ENCODE peak calls at places on chromosomes 16 and 17, in seven cellular contexts. O is endothelial cell of umbilical vein, L is H1, R is HCT116, J is K562, I is HepG2, K is GM12878. G is an unnamed sample.

GRCh38 chr16:71927383-71927782 is 32.1 kb downstream of the IST1 start:
- DNase-seq in K (no peak), L (no peak), J (no peak), O (peak), I (no peak), R (peak), G (peak)

GRCh38 chr16:57256601-57257395 is 11.7 kb downstream of the ARL2BP start:
- DNase-seq in R (no peak), J (peak), K (no peak), I (no peak), O (no peak), L (no peak), G (no peak)

GRCh38 chr17:74520790-74521480 is 10.3 kb downstream of the CD300LB start:
- DNase-seq in J (no peak), O (no peak), I (no peak), L (no peak), R (no peak), K (no peak), G (no peak)

GRCh38 chr16:3202903-3203539 is 15.0 kb downstream of the OR1F1 start:
- DNase-seq in I (no peak), J (no peak), O (no peak), R (no peak), L (no peak), K (no peak), G (no peak)

GRCh38 chr16:85014311-85014710 is 3.0 kb upstream of the ZDHHC7 start:
- DNase-seq in L (no peak), J (no peak), R (no peak), K (no peak), I (peak), O (no peak), G (no peak)

GRCh38 chr16:29158031-29158430 is 173.2 kb downstream of the LAT start:
- DNase-seq in R (no peak), J (no peak), O (no peak), I (no peak), K (no peak), L (no peak), G (no peak)

GRCh38 chr17:76354747-76355310 is 1.1 kb upstream of the PRPSAP1 start:
- DNase-seq in J (peak), K (no peak), R (no peak), L (no peak), I (no peak), O (no peak), G (no peak)

GRCh38 chr16:646679-647172 is 2.4 kb upstream of the WDR90 start:
- DNase-seq in K (no peak), L (no peak), I (no peak), O (no peak), J (no peak), R (no peak), G (no peak)

GRCh38 chr16:8627456-8627855 is 6.0 kb downstream of the METTL22 start:
- DNase-seq in I (no peak), K (no peak), O (no peak), R (no peak), J (no peak), L (no peak), G (no peak)

GRCh38 chr16:47627056-47627455 is 165.9 kb downstream of the PHKB start:
- DNase-seq in K (no peak), I (no peak), J (no peak), O (peak), L (no peak), R (no peak), G (no peak)

GRCh38 chr17:79789943-79790804 is 6.7 kb downstream of the CBX8 start:
- DNase-seq in O (no peak), I (no peak), J (peak), K (no peak), L (no peak), R (no peak), G (no peak)

GRCh38 chr16:4893103-4893862 is 43.7 kb downstream of the PPL start:
- DNase-seq in O (no peak), L (no peak), K (no peak), R (no peak), I (no peak), J (no peak), G (no peak)

GRCh38 chr17:65191805-65192740 is 54.9 kb downstream of the RGS9 start:
- DNase-seq in J (no peak), K (no peak), L (no peak), R (peak), I (peak), O (peak), G (no peak)

GRCh38 chr16:23679274-23679985 is 741 bp downstream of the PLK1 start:
- DNase-seq in O (peak), L (no peak), I (peak), K (no peak), J (peak), R (no peak), G (no peak)

GRCh38 chr17:28182559-28182958 is 136.4 kb upstream of the TMEM97 start:
- DNase-seq in J (no peak), O (no peak), K (no peak), R (no peak), I (no peak), L (no peak), G (no peak)

GRCh38 chr17:69757794-69758430 is 317.1 kb upstream of the KCNJ16 start:
- DNase-seq in I (no peak), R (no peak), L (no peak), J (no peak), K (no peak), O (no peak), G (no peak)

GRCh38 chr16:14354561-14355351 is 275.3 kb downstream of the PARN start:
- DNase-seq in I (no peak), J (no peak), O (no peak), R (no peak), K (peak), L (no peak), G (no peak)

GRCh38 chr17:77140878-77141767 is at the start of gene SEC14L1:
- DNase-seq in R (no peak), J (peak), I (peak), K (no peak), O (no peak), L (peak), G (no peak)

GRCh38 chr16:81567987-81568748 is 123.6 kb downstream of the CMIP start:
- DNase-seq in R (no peak), L (no peak), K (no peak), O (peak), J (no peak), I (peak), G (no peak)

GRCh38 chr17:28046034-28046825 is 3.8 kb downstream of the NLK start:
- DNase-seq in J (no peak), O (no peak), K (peak), L (no peak), I (no peak), R (no peak), G (no peak)

GRCh38 chr17:5580974-5581373 is 3.3 kb downstream of the NLRP1 start:
- DNase-seq in R (no peak), O (no peak), K (no peak), J (peak), L (no peak), I (no peak), G (no peak)

GRCh38 chr17:3750296-3750695 is 26.6 kb downstream of the HASPIN start:
- DNase-seq in L (no peak), J (no peak), O (no peak), I (no peak), R (no peak), K (no peak), G (no peak)

GRCh38 chr16:1674751-1675664 is 3.1 kb upstream of the JPT2 start:
- DNase-seq in O (no peak), K (no peak), I (no peak), J (no peak), L (no peak), R (no peak), G (no peak)

GRCh38 chr17:63997341-63998048 is 656 bp upstream of the PRR29 start:
- DNase-seq in J (no peak), L (no peak), I (no peak), R (no peak), O (peak), K (no peak), G (no peak)

GRCh38 chr17:6510321-6511023 is 45.9 kb downstream of the PITPNM3 start:
- DNase-seq in L (no peak), K (no peak), I (no peak), R (no peak), J (no peak), O (peak), G (no peak)

GRCh38 chr17:4488989-4489595 is 9.6 kb upstream of the SPNS2 start:
- DNase-seq in O (no peak), J (no peak), K (no peak), I (no peak), L (no peak), R (no peak), G (no peak)

GRCh38 chr17:35046740-35047283 is 16.7 kb downstream of the RFFL start:
- DNase-seq in R (no peak), O (peak), K (peak), I (peak), L (no peak), J (no peak), G (no peak)

GRCh38 chr16:89409161-89409711 is 81.1 kb downstream of the ANKRD11 start:
- DNase-seq in L (no peak), I (no peak), R (no peak), J (no peak), K (no peak), O (peak), G (no peak)

GRCh38 chr17:77834170-77835115 is 124.1 kb upstream of the TNRC6C start:
- DNase-seq in J (peak), I (peak), K (peak), L (no peak), R (peak), O (peak), G (no peak)

GRCh38 chr17:79629548-79630049 is 18.7 kb upstream of the RBFOX3 start:
- DNase-seq in R (no peak), K (no peak), L (no peak), I (no peak), J (no peak), O (no peak), G (no peak)

GRCh38 chr17:80499536-80499935 is 23.1 kb upstream of the NPTX1 start:
- DNase-seq in L (no peak), J (no peak), K (no peak), O (no peak), R (no peak), I (no peak), G (no peak)

GRCh38 chr16:474420-475122 is 49.1 kb downstream of the RAB11FIP3 start:
- DNase-seq in I (peak), K (no peak), J (no peak), O (no peak), R (no peak), L (no peak), G (no peak)

GRCh38 chr16:11402051-11402744 is 56.9 kb downstream of the RMI2 start:
- DNase-seq in K (no peak), O (no peak), R (no peak), J (peak), L (no peak), I (no peak), G (no peak)

GRCh38 chr17:39963826-39964225 is 1.0 kb downstream of the GSDMA start:
- DNase-seq in O (no peak), L (no peak), J (no peak), R (no peak), I (no peak), K (no peak), G (no peak)

GRCh38 chr16:871562-872330 is 71.2 kb upstream of the GNG13 start:
- DNase-seq in J (no peak), R (no peak), K (no peak), O (no peak), L (no peak), I (no peak), G (no peak)

GRCh38 chr17:32502710-32503109 is 15.9 kb downstream of the CDK5R1 start:
- DNase-seq in R (no peak), O (no peak), I (no peak), K (no peak), J (no peak), L (no peak), G (no peak)
- H3K9ac ChIP-seq in R (peak), O (no peak), I (no peak), K (peak), J (no peak), L (no peak), G (no peak)

GRCh38 chr16:27313422-27314160 is at the start of gene IL4R:
- DNase-seq in K (no peak), R (peak), O (peak), J (peak), I (peak), L (no peak), G (no peak)

GRCh38 chr16:27311449-27311831 is 2.3 kb upstream of the IL4R start:
- DNase-seq in R (no peak), J (no peak), K (no peak), I (no peak), L (no peak), O (no peak), G (no peak)

GRCh38 chr16:27314161-27314723 is 468 bp downstream of the IL4R start:
- DNase-seq in J (peak), L (no peak), O (peak), I (peak), R (peak), K (no peak), G (no peak)

GRCh38 chr16:27311897-27312303 is 1.9 kb upstream of the IL4R start:
- DNase-seq in L (no peak), K (no peak), I (no peak), O (no peak), J (no peak), R (no peak), G (no peak)

DNA sequence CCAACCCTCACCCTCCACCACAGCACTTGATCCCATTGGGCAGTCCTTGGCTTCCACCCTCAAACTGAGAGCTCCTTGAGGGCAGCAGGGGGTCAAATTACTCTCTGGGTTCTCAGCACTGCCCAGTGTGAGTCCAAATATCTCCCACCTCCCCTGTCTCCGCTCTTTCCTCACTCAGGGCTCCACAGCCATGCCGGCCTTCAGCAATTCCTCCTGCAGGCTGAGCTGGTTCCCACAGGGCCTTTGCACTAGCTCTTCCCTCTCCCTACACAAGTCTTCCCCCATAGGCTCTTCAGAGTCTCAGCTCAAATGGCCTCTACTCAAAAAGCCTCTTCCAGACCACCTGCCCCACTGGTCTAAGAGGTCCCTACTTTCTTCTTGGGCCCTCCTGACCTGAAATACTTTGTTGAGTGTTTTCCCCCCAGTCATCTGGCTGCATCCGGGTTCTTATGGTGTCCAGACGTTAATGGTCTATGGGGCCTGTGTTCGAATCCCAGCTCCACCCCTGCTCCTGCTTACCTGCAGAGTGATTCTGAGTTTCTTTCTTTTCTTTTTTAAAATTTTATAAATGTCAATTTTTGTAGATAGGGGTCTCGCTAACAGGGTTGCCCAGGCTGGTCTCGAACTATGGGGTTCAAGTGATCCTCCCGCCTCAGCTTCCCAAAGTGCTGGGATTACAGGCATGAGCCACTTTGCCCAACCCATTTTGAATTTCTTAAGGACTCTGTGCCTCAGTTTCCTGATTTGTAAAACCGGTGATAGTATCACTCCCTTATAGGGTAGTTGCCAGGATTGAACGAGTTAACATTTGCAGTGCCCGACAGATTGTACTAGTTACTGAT is 973 bp upstream of the IL4R start:
- DNase-seq in L (no peak), R (no peak), O (no peak), K (no peak), I (no peak), J (no peak), G (no peak)
- TF ChIP-seq POLR2AphosphoS5 in L (no peak), R (no peak), O (no peak), K (no peak), I (no peak), J (no peak), G (no peak)

GRCh38 chr17:48730240-48730550 is 1.6 kb upstream of the HOXB13 start:
- DNase-seq in I (no peak), R (no peak), J (no peak), O (no peak), K (no peak), L (no peak), G (no peak)

GRCh38 chr17:48729335-48730239 is 1.0 kb upstream of the HOXB13 start:
- DNase-seq in J (no peak), I (no peak), R (no peak), K (no peak), O (no peak), L (no peak), G (peak)

GRCh38 chr17:48727415-48728175 is 955 bp downstream of the HOXB13 start:
- DNase-seq in I (no peak), J (no peak), L (no peak), O (no peak), K (no peak), R (no peak), G (no peak)

GRCh38 chr17:48726916-48727286 is 1.6 kb downstream of the HOXB13 start:
- DNase-seq in O (no peak), I (no peak), K (no peak), L (no peak), R (no peak), J (no peak), G (no peak)

DNA sequence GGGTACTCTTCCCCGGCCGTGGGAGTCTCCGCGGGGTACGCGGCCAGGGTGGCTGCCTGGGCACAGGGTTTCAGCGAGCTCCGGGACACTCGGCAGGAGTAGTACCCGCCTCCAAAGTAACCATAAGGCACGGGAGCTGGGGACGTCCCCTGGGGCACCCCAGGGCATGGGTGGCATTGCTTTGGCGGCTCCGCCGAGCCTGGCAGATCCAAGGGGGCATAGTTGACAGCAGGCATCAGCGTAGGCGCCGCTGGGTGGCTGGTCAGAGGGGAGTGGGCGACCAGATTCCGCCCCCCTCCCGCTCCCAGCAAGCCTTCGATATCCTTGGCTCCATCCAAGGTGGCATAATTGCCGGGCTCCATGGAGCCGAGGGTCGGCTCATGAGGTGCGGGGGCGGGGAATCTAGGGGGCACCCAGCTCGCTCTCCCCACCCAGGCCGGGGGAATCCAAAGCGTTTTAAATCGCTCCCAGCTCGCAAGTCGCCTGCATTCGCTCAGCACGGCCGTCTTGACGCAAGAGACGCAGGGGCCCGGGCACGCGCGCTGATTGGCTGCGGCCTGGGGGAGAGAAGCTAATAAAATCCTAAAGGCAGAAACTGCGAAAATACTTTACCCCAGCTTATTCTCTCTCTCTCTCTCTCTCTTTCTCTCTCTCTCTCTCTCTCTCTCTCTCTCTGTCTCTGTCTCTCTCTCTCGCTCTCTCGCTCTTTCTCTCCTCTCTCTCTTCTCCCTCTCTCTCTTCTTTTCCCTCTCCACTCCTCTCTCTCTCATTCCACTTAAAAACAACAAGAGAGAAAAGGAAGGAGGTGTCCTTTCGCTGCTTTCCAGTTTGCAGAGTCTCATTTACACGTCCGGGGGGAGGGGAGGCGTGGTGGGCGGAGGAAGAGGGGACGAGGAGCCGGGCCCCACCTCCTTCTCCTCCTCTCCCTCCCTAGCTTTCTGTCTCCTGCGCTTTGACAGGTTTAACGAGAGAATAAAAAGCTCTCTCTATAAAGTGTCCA is at the start of gene HOXB13:
- DNase-seq in R (peak), K (no peak), O (peak), L (no peak), J (peak), I (no peak), G (peak)
- TF ChIP-seq EZH2 in R (no peak), K (no peak), O (peak), L (peak), J (no peak), I (no peak), G (no peak)

GRCh38 chr17:82094931-82095776 is 2.9 kb downstream of the FASN start:
- DNase-seq in R (no peak), K (no peak), J (no peak), L (no peak), I (no peak), O (no peak), G (no peak)
- H3K9ac ChIP-seq in R (no peak), K (no peak), J (peak), L (no peak), I (peak), O (no peak), G (peak)

DNA sequence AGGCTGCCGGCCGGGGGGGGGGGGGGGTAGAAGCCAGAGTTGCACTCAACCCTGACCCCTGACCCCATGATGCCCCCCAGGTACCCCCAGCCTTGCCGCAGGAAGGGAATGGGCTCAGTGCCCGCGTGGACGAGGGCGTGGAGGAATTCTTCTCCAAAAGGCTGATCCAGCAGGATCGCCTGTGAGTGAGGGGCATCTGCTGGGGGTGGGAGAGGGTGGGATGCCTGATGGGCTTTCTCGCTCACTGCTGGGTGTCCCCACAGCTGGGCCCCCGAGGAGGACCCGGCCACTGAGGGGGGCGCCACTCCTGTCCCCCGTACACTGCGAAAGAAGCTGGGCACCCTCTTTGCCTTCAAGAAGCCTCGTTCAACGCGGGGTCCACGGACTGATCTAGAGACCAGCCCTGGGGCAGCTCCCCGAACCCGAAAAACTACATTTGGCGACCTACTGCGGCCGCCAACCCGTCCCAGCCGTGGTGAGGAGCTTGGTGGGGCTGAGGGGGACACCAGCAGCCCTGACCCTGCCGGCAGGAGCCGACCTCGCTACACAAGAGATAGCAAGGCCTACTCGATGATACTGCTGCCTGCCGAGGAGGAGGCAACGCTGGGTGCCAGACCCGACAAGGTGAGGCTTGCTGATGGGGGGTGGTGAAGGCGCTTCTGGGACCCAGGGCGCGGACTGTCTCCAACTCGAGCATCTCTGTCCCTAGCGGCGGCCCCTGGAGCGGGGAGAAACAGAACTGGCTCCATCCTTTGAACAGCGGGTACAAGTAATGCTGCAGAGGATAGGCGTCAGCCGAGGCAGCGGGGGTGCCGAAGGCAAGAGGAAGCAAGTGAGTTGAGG is 5.8 kb downstream of the ACD start:
- DNase-seq in J (no peak), R (no peak), L (no peak), K (no peak), I (no peak), O (no peak), G (no peak)
- TF ChIP-seq POLR2AphosphoS5 in J (no peak), R (no peak), L (no peak), K (no peak), I (no peak), O (no peak), G (no peak)